ENCODE peak calls at places on chromosomes 2 and 18, in six cellular contexts. One of them, this sample, is unnamed.

GRCh38 chr18:58135170-58135569 is 91.1 kb downstream of the NEDD4L start:
- DNase-seq in colonic mucosa: no peak
- DNase-seq in upper lobe of left lung: peak
- DNase-seq in stomach: no peak
- DNase-seq in neural progenitor cell: no peak
- DNase-seq in pancreas: no peak
- DNase-seq in this sample: no peak

GRCh38 chr2:120641366-120641771 is 94.3 kb upstream of the GLI2 start:
- DNase-seq in upper lobe of left lung: no peak
- DNase-seq in neural progenitor cell: no peak
- DNase-seq in colonic mucosa: no peak
- DNase-seq in pancreas: no peak
- DNase-seq in stomach: no peak
- DNase-seq in this sample: no peak

GRCh38 chr18:24414349-24415003 is 12.0 kb upstream of the IMPACT start:
- DNase-seq in pancreas: no peak
- DNase-seq in upper lobe of left lung: no peak
- DNase-seq in stomach: no peak
- DNase-seq in colonic mucosa: no peak
- DNase-seq in neural progenitor cell: no peak
- DNase-seq in this sample: no peak

GRCh38 chr18:22412502-22412901 is 5.2 kb downstream of the CTAGE1 start:
- DNase-seq in stomach: no peak
- DNase-seq in neural progenitor cell: no peak
- DNase-seq in colonic mucosa: no peak
- DNase-seq in pancreas: no peak
- DNase-seq in upper lobe of left lung: no peak
- DNase-seq in this sample: no peak

GRCh38 chr2:21367421-21367820 is 243.7 kb downstream of the TDRD15 start:
- DNase-seq in neural progenitor cell: no peak
- DNase-seq in colonic mucosa: no peak
- DNase-seq in pancreas: no peak
- DNase-seq in upper lobe of left lung: no peak
- DNase-seq in stomach: no peak
- DNase-seq in this sample: no peak

GRCh38 chr18:56021814-56022205 is 433.8 kb upstream of the TCF4 start:
- DNase-seq in colonic mucosa: no peak
- DNase-seq in pancreas: no peak
- DNase-seq in upper lobe of left lung: no peak
- DNase-seq in neural progenitor cell: no peak
- DNase-seq in stomach: no peak
- DNase-seq in this sample: no peak

GRCh38 chr18:78856569-78857200 is 122.9 kb upstream of the SALL3 start:
- DNase-seq in pancreas: no peak
- DNase-seq in neural progenitor cell: no peak
- DNase-seq in stomach: no peak
- DNase-seq in upper lobe of left lung: no peak
- DNase-seq in colonic mucosa: no peak
- DNase-seq in this sample: no peak

GRCh38 chr18:63409301-63409700 is 13.0 kb downstream of the VPS4B start:
- DNase-seq in colonic mucosa: no peak
- DNase-seq in upper lobe of left lung: no peak
- DNase-seq in neural progenitor cell: no peak
- DNase-seq in stomach: no peak
- DNase-seq in pancreas: no peak
- DNase-seq in this sample: no peak

GRCh38 chr18:35047697-35048292 is 6.6 kb downstream of the MAPRE2 start:
- DNase-seq in pancreas: no peak
- DNase-seq in colonic mucosa: no peak
- DNase-seq in stomach: no peak
- DNase-seq in upper lobe of left lung: no peak
- DNase-seq in neural progenitor cell: no peak
- DNase-seq in this sample: no peak

GRCh38 chr2:9519250-9519649 is 36.4 kb downstream of the ADAM17 start:
- DNase-seq in neural progenitor cell: no peak
- DNase-seq in upper lobe of left lung: no peak
- DNase-seq in colonic mucosa: no peak
- DNase-seq in stomach: no peak
- DNase-seq in pancreas: no peak
- DNase-seq in this sample: no peak

GRCh38 chr2:23457990-23458689 is 73.2 kb downstream of the KLHL29 start:
- DNase-seq in neural progenitor cell: no peak
- DNase-seq in upper lobe of left lung: no peak
- DNase-seq in pancreas: no peak
- DNase-seq in colonic mucosa: no peak
- DNase-seq in stomach: no peak
- DNase-seq in this sample: no peak

GRCh38 chr2:127810637-127811396 is at the start of gene WDR33:
- DNase-seq in upper lobe of left lung: peak
- DNase-seq in pancreas: peak
- DNase-seq in stomach: peak
- DNase-seq in neural progenitor cell: peak
- DNase-seq in colonic mucosa: peak
- DNase-seq in this sample: peak

GRCh38 chr2:225400060-225400511 is 576 bp downstream of the NYAP2 start:
- DNase-seq in pancreas: no peak
- DNase-seq in neural progenitor cell: peak
- DNase-seq in colonic mucosa: no peak
- DNase-seq in upper lobe of left lung: no peak
- DNase-seq in stomach: no peak
- DNase-seq in this sample: no peak

GRCh38 chr2:55636831-55637230 is 19.4 kb upstream of the PPP4R3B start:
- DNase-seq in upper lobe of left lung: no peak
- DNase-seq in neural progenitor cell: no peak
- DNase-seq in colonic mucosa: no peak
- DNase-seq in pancreas: no peak
- DNase-seq in stomach: no peak
- DNase-seq in this sample: no peak

GRCh38 chr2:161547130-161547529 is 77.1 kb upstream of the SLC4A10 start:
- DNase-seq in stomach: no peak
- DNase-seq in pancreas: no peak
- DNase-seq in neural progenitor cell: no peak
- DNase-seq in upper lobe of left lung: no peak
- DNase-seq in colonic mucosa: no peak
- DNase-seq in this sample: no peak

GRCh38 chr18:75065251-75066000 is 143.5 kb downstream of the PTGR3 start:
- DNase-seq in upper lobe of left lung: no peak
- DNase-seq in stomach: no peak
- DNase-seq in colonic mucosa: no peak
- DNase-seq in pancreas: no peak
- DNase-seq in neural progenitor cell: no peak
- DNase-seq in this sample: no peak

GRCh38 chr18:8385400-8385799 is 223.8 kb upstream of the RAB12 start:
- DNase-seq in pancreas: no peak
- DNase-seq in colonic mucosa: no peak
- DNase-seq in neural progenitor cell: no peak
- DNase-seq in upper lobe of left lung: no peak
- DNase-seq in stomach: no peak
- DNase-seq in this sample: no peak

GRCh38 chr18:77167276-77167675 is 34.7 kb upstream of the MBP start:
- DNase-seq in pancreas: no peak
- DNase-seq in stomach: no peak
- DNase-seq in upper lobe of left lung: no peak
- DNase-seq in neural progenitor cell: no peak
- DNase-seq in colonic mucosa: no peak
- DNase-seq in this sample: no peak

GRCh38 chr2:160140471-160140870 is 59.6 kb downstream of the ITGB6 start:
- DNase-seq in neural progenitor cell: no peak
- DNase-seq in colonic mucosa: no peak
- DNase-seq in pancreas: no peak
- DNase-seq in upper lobe of left lung: no peak
- DNase-seq in stomach: no peak
- DNase-seq in this sample: no peak

GRCh38 chr2:160271166-160272086 is 71.4 kb upstream of the ITGB6 start:
- DNase-seq in colonic mucosa: no peak
- DNase-seq in stomach: no peak
- DNase-seq in upper lobe of left lung: peak
- DNase-seq in pancreas: peak
- DNase-seq in neural progenitor cell: peak
- DNase-seq in this sample: no peak

GRCh38 chr18:68428666-68429065 is 286.2 kb downstream of the TMX3 start:
- DNase-seq in stomach: no peak
- DNase-seq in colonic mucosa: no peak
- DNase-seq in pancreas: no peak
- DNase-seq in upper lobe of left lung: no peak
- DNase-seq in neural progenitor cell: no peak
- DNase-seq in this sample: no peak

GRCh38 chr2:112821682-112822081 is 14.9 kb downstream of the IL1B start:
- DNase-seq in stomach: no peak
- DNase-seq in neural progenitor cell: no peak
- DNase-seq in colonic mucosa: no peak
- DNase-seq in upper lobe of left lung: no peak
- DNase-seq in pancreas: no peak
- DNase-seq in this sample: no peak

GRCh38 chr2:10688921-10689807 is 611 bp downstream of the NOL10 start:
- DNase-seq in colonic mucosa: peak
- DNase-seq in upper lobe of left lung: peak
- DNase-seq in neural progenitor cell: no peak
- DNase-seq in stomach: peak
- DNase-seq in pancreas: peak
- DNase-seq in this sample: peak

GRCh38 chr18:34977787-34978532 is 63.3 kb upstream of the MAPRE2 start:
- DNase-seq in stomach: peak
- DNase-seq in pancreas: peak
- DNase-seq in upper lobe of left lung: peak
- DNase-seq in colonic mucosa: peak
- DNase-seq in neural progenitor cell: peak
- DNase-seq in this sample: peak

GRCh38 chr2:72146357-72147302 is 1.0 kb downstream of the CYP26B1 start:
- DNase-seq in colonic mucosa: no peak
- DNase-seq in pancreas: no peak
- DNase-seq in neural progenitor cell: peak
- DNase-seq in upper lobe of left lung: no peak
- DNase-seq in stomach: peak
- DNase-seq in this sample: no peak

GRCh38 chr2:148483675-148484074 is 160.9 kb upstream of the EPC2 start:
- DNase-seq in colonic mucosa: no peak
- DNase-seq in upper lobe of left lung: no peak
- DNase-seq in neural progenitor cell: no peak
- DNase-seq in stomach: no peak
- DNase-seq in pancreas: no peak
- DNase-seq in this sample: no peak

GRCh38 chr2:67322361-67323001 is 74.7 kb upstream of the ETAA1 start:
- DNase-seq in pancreas: peak
- DNase-seq in colonic mucosa: peak
- DNase-seq in upper lobe of left lung: peak
- DNase-seq in stomach: no peak
- DNase-seq in neural progenitor cell: peak
- DNase-seq in this sample: peak
- H3K27ac ChIP-seq in pancreas: no peak
- H3K27ac ChIP-seq in colonic mucosa: no peak
- H3K27ac ChIP-seq in upper lobe of left lung: no peak
- H3K27ac ChIP-seq in stomach: no peak
- H3K27ac ChIP-seq in neural progenitor cell: no peak
- H3K27ac ChIP-seq in this sample: no peak

GRCh38 chr2:221572821-221573429 is 821 bp upstream of the EPHA4 start:
- DNase-seq in stomach: peak
- DNase-seq in upper lobe of left lung: peak
- DNase-seq in colonic mucosa: peak
- DNase-seq in pancreas: peak
- DNase-seq in neural progenitor cell: peak
- DNase-seq in this sample: peak

GRCh38 chr2:221571108-221571390 is 1.1 kb downstream of the EPHA4 start:
- DNase-seq in pancreas: no peak
- DNase-seq in neural progenitor cell: no peak
- DNase-seq in stomach: no peak
- DNase-seq in colonic mucosa: peak
- DNase-seq in upper lobe of left lung: no peak
- DNase-seq in this sample: no peak

GRCh38 chr2:221571391-221572179 is 519 bp downstream of the EPHA4 start:
- DNase-seq in colonic mucosa: peak
- DNase-seq in neural progenitor cell: peak
- DNase-seq in stomach: no peak
- DNase-seq in upper lobe of left lung: no peak
- DNase-seq in pancreas: no peak
- DNase-seq in this sample: no peak

GRCh38 chr2:221573430-221574230 is 1.5 kb upstream of the EPHA4 start:
- DNase-seq in pancreas: peak
- DNase-seq in upper lobe of left lung: peak
- DNase-seq in colonic mucosa: peak
- DNase-seq in neural progenitor cell: peak
- DNase-seq in stomach: peak
- DNase-seq in this sample: peak

DNA sequence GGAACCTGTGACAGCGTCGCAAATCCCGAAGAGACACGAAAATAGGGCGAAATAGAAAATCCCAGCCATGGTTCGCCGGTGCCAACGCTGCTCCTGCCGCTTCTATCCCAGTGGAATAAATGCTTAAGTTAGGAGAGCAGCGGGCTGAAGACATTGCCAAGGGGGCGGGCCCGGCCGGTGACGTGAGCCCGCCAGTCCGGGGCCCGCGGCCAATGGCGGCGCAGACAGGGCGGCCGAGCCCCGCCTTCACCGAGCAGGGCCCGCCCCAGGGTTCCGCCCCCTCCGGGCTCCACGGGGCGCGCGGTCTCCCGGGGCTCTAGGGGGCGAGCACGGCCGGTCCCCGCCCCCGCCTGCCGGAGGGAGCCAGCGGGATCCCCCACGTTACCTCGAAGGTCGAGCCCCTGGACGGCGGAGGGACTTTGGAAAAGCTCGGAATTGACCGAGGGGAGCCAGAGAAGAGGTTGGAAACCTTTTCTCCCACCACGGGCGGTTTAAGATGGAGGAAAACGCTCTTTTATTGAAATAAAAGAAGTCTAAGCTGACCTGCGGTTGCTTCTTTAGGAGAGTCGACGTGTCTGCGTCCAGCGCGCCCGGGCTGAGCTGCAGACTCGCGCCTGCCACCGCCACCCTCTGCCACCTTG is at the start of gene EPHA4:
- DNase-seq in neural progenitor cell: peak
- DNase-seq in colonic mucosa: peak
- DNase-seq in upper lobe of left lung: peak
- DNase-seq in stomach: peak
- DNase-seq in pancreas: peak
- DNase-seq in this sample: peak
- H3K27ac ChIP-seq in neural progenitor cell: peak
- H3K27ac ChIP-seq in colonic mucosa: peak
- H3K27ac ChIP-seq in upper lobe of left lung: peak
- H3K27ac ChIP-seq in stomach: peak
- H3K27ac ChIP-seq in pancreas: peak
- H3K27ac ChIP-seq in this sample: peak

GRCh38 chr2:216653931-216654365 is 20.7 kb downstream of the IGFBP2 start:
- DNase-seq in stomach: no peak
- DNase-seq in upper lobe of left lung: no peak
- DNase-seq in pancreas: no peak
- DNase-seq in neural progenitor cell: no peak
- DNase-seq in colonic mucosa: no peak
- DNase-seq in this sample: no peak
- H3K27ac ChIP-seq in stomach: no peak
- H3K27ac ChIP-seq in upper lobe of left lung: no peak
- H3K27ac ChIP-seq in pancreas: no peak
- H3K27ac ChIP-seq in neural progenitor cell: no peak
- H3K27ac ChIP-seq in colonic mucosa: no peak
- H3K27ac ChIP-seq in this sample: no peak

DNA sequence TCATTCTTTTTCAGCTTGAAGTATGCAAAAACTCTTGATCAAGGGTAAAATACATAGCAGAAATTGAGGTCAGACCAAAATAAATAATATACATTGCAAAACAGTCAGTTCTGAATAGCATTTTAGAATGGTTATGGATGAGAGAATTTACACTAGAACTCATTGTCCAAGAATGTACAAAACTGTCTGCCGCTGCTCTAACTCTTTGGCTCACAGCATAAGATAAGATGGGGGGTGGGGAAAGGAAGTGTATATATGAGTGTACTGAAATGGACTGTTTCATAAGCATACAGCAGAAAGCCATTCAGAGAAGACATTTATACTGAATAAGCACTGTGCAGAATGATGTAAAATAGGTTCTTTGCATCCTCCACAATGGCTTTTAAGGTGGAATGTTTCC is 397.9 kb upstream of the CHST9 start:
- DNase-seq in pancreas: no peak
- DNase-seq in upper lobe of left lung: no peak
- DNase-seq in stomach: no peak
- DNase-seq in neural progenitor cell: no peak
- DNase-seq in colonic mucosa: no peak
- DNase-seq in this sample: no peak
- H3K27ac ChIP-seq in pancreas: no peak
- H3K27ac ChIP-seq in upper lobe of left lung: no peak
- H3K27ac ChIP-seq in stomach: no peak
- H3K27ac ChIP-seq in neural progenitor cell: no peak
- H3K27ac ChIP-seq in colonic mucosa: no peak
- H3K27ac ChIP-seq in this sample: no peak